ENCODE peak calls at places on chromosomes 5 and 9, in nine cellular contexts. One of them, this sample, is unnamed.

GRCh38 chr5:17714186-17714585 is 79.9 kb downstream of the TAF11L14 start:
- DNase-seq in NCI-H1436: no peak
- DNase-seq in midbrain: no peak
- DNase-seq in foreskin fibroblast: no peak
- DNase-seq in GM18507: no peak
- DNase-seq in fibroblast of mammary gland: no peak
- DNase-seq in caudate nucleus: no peak
- DNase-seq in EL: no peak
- DNase-seq in renal cortical epithelial cell: no peak
- DNase-seq in this sample: no peak

GRCh38 chr9:33044677-33045282 is 19.7 kb downstream of the DNAJA1 start:
- DNase-seq in NCI-H1436: no peak
- DNase-seq in midbrain: no peak
- DNase-seq in foreskin fibroblast: peak; percentile 34
- DNase-seq in GM18507: no peak
- DNase-seq in fibroblast of mammary gland: peak; percentile 33
- DNase-seq in caudate nucleus: peak; percentile 62
- DNase-seq in EL: peak; percentile 33
- DNase-seq in renal cortical epithelial cell: peak; percentile 51
- DNase-seq in this sample: no peak

GRCh38 chr5:142798099-142798768 is 28.1 kb downstream of the ARHGAP26 start:
- DNase-seq in NCI-H1436: no peak
- DNase-seq in midbrain: peak; percentile 47
- DNase-seq in foreskin fibroblast: no peak
- DNase-seq in GM18507: no peak
- DNase-seq in fibroblast of mammary gland: no peak
- DNase-seq in caudate nucleus: peak; percentile 21
- DNase-seq in EL: no peak
- DNase-seq in renal cortical epithelial cell: no peak
- DNase-seq in this sample: no peak

GRCh38 chr5:128007939-128008338 is 75.6 kb upstream of the SLC12A2 start:
- DNase-seq in NCI-H1436: no peak
- DNase-seq in midbrain: no peak
- DNase-seq in foreskin fibroblast: peak; percentile 11
- DNase-seq in GM18507: no peak
- DNase-seq in fibroblast of mammary gland: no peak
- DNase-seq in caudate nucleus: no peak
- DNase-seq in EL: no peak
- DNase-seq in renal cortical epithelial cell: no peak
- DNase-seq in this sample: no peak

GRCh38 chr9:15139467-15139866 is 167.5 kb downstream of the TTC39B start:
- DNase-seq in NCI-H1436: no peak
- DNase-seq in midbrain: no peak
- DNase-seq in foreskin fibroblast: no peak
- DNase-seq in GM18507: no peak
- DNase-seq in fibroblast of mammary gland: no peak
- DNase-seq in caudate nucleus: no peak
- DNase-seq in EL: no peak
- DNase-seq in renal cortical epithelial cell: no peak
- DNase-seq in this sample: no peak

GRCh38 chr5:102753889-102754498 is 1.1 kb upstream of the PAM start:
- DNase-seq in NCI-H1436: no peak
- DNase-seq in midbrain: no peak
- DNase-seq in foreskin fibroblast: no peak
- DNase-seq in GM18507: no peak
- DNase-seq in fibroblast of mammary gland: no peak
- DNase-seq in caudate nucleus: peak; percentile 54
- DNase-seq in EL: no peak
- DNase-seq in renal cortical epithelial cell: no peak
- DNase-seq in this sample: no peak

GRCh38 chr9:4506490-4506889 is 16.2 kb downstream of the SLC1A1 start:
- DNase-seq in NCI-H1436: no peak
- DNase-seq in midbrain: no peak
- DNase-seq in foreskin fibroblast: no peak
- DNase-seq in GM18507: no peak
- DNase-seq in fibroblast of mammary gland: peak; percentile 20
- DNase-seq in caudate nucleus: no peak
- DNase-seq in EL: no peak
- DNase-seq in renal cortical epithelial cell: no peak
- DNase-seq in this sample: no peak

GRCh38 chr5:999724-1000123 is 8.9 kb upstream of the NKD2 start:
- DNase-seq in NCI-H1436: no peak
- DNase-seq in midbrain: no peak
- DNase-seq in foreskin fibroblast: no peak
- DNase-seq in GM18507: no peak
- DNase-seq in fibroblast of mammary gland: no peak
- DNase-seq in caudate nucleus: no peak
- DNase-seq in EL: no peak
- DNase-seq in renal cortical epithelial cell: no peak
- DNase-seq in this sample: no peak

GRCh38 chr5:150066901-150067396 is 19.4 kb downstream of the CSF1R start:
- DNase-seq in NCI-H1436: no peak
- DNase-seq in midbrain: no peak
- DNase-seq in foreskin fibroblast: peak; percentile 80
- DNase-seq in GM18507: no peak
- DNase-seq in fibroblast of mammary gland: peak; percentile 85
- DNase-seq in caudate nucleus: no peak
- DNase-seq in EL: peak; percentile 76
- DNase-seq in renal cortical epithelial cell: peak; percentile 77
- DNase-seq in this sample: no peak

GRCh38 chr9:93207326-93207814 is 23.4 kb downstream of the WNK2 start:
- DNase-seq in NCI-H1436: peak; percentile 80
- DNase-seq in midbrain: peak; percentile 55
- DNase-seq in foreskin fibroblast: peak; percentile 73
- DNase-seq in GM18507: no peak
- DNase-seq in fibroblast of mammary gland: peak; percentile 34
- DNase-seq in caudate nucleus: peak; percentile 76
- DNase-seq in EL: peak; percentile 18
- DNase-seq in renal cortical epithelial cell: no peak
- DNase-seq in this sample: no peak

GRCh38 chr9:114224247-114224610 is 68.9 kb downstream of the COL27A1 start:
- DNase-seq in NCI-H1436: no peak
- DNase-seq in midbrain: no peak
- DNase-seq in foreskin fibroblast: peak; percentile 86
- DNase-seq in GM18507: no peak
- DNase-seq in fibroblast of mammary gland: peak; percentile 89
- DNase-seq in caudate nucleus: no peak
- DNase-seq in EL: peak; percentile 83
- DNase-seq in renal cortical epithelial cell: peak; percentile 40
- DNase-seq in this sample: no peak

GRCh38 chr5:53323943-53324642 is 156.3 kb upstream of the FST start:
- DNase-seq in NCI-H1436: no peak
- DNase-seq in midbrain: no peak
- DNase-seq in foreskin fibroblast: peak; percentile 84
- DNase-seq in GM18507: no peak
- DNase-seq in fibroblast of mammary gland: peak; percentile 46
- DNase-seq in caudate nucleus: no peak
- DNase-seq in EL: peak; percentile 71
- DNase-seq in renal cortical epithelial cell: peak; percentile 45
- DNase-seq in this sample: no peak

GRCh38 chr5:138539791-138540190 is 3.2 kb downstream of the ETF1 start:
- DNase-seq in NCI-H1436: no peak
- DNase-seq in midbrain: no peak
- DNase-seq in foreskin fibroblast: no peak
- DNase-seq in GM18507: no peak
- DNase-seq in fibroblast of mammary gland: no peak
- DNase-seq in caudate nucleus: no peak
- DNase-seq in EL: no peak
- DNase-seq in renal cortical epithelial cell: no peak
- DNase-seq in this sample: no peak

GRCh38 chr5:132259061-132259851 is 1.8 kb downstream of the PDLIM4 start:
- DNase-seq in NCI-H1436: no peak
- DNase-seq in midbrain: peak; percentile 36
- DNase-seq in foreskin fibroblast: peak; percentile 98
- DNase-seq in GM18507: no peak
- DNase-seq in fibroblast of mammary gland: peak; percentile 92
- DNase-seq in caudate nucleus: peak; percentile 34
- DNase-seq in EL: peak; percentile 92
- DNase-seq in renal cortical epithelial cell: no peak
- DNase-seq in this sample: peak; percentile 29

GRCh38 chr9:82940386-82940785 is 122.6 kb downstream of the RASEF start:
- DNase-seq in NCI-H1436: no peak
- DNase-seq in midbrain: no peak
- DNase-seq in foreskin fibroblast: no peak
- DNase-seq in GM18507: no peak
- DNase-seq in fibroblast of mammary gland: no peak
- DNase-seq in caudate nucleus: no peak
- DNase-seq in EL: no peak
- DNase-seq in renal cortical epithelial cell: no peak
- DNase-seq in this sample: no peak

GRCh38 chr5:36252722-36253340 is 11.1 kb upstream of the NADK2 start:
- DNase-seq in NCI-H1436: no peak
- DNase-seq in midbrain: peak; percentile 44
- DNase-seq in foreskin fibroblast: no peak
- DNase-seq in GM18507: no peak
- DNase-seq in fibroblast of mammary gland: peak; percentile 75
- DNase-seq in caudate nucleus: peak; percentile 33
- DNase-seq in EL: no peak
- DNase-seq in renal cortical epithelial cell: peak; percentile 48
- DNase-seq in this sample: no peak

GRCh38 chr9:28887188-28887884 is 1314.1 kb upstream of the C9orf72 start:
- DNase-seq in NCI-H1436: no peak
- DNase-seq in midbrain: no peak
- DNase-seq in foreskin fibroblast: no peak
- DNase-seq in GM18507: no peak
- DNase-seq in fibroblast of mammary gland: no peak
- DNase-seq in caudate nucleus: no peak
- DNase-seq in EL: no peak
- DNase-seq in renal cortical epithelial cell: peak; percentile 9
- DNase-seq in this sample: no peak

GRCh38 chr9:134966697-134967546 is 49.2 kb upstream of the FCN1 start:
- DNase-seq in NCI-H1436: no peak
- DNase-seq in midbrain: no peak
- DNase-seq in foreskin fibroblast: no peak
- DNase-seq in GM18507: no peak
- DNase-seq in fibroblast of mammary gland: no peak
- DNase-seq in caudate nucleus: no peak
- DNase-seq in EL: no peak
- DNase-seq in renal cortical epithelial cell: no peak
- DNase-seq in this sample: no peak

GRCh38 chr5:29175774-29176173 is 2017.7 kb upstream of the CDH6 start:
- DNase-seq in NCI-H1436: no peak
- DNase-seq in midbrain: no peak
- DNase-seq in foreskin fibroblast: no peak
- DNase-seq in GM18507: no peak
- DNase-seq in fibroblast of mammary gland: no peak
- DNase-seq in caudate nucleus: no peak
- DNase-seq in EL: no peak
- DNase-seq in renal cortical epithelial cell: no peak
- DNase-seq in this sample: no peak

GRCh38 chr9:35954942-35955546 is 2.9 kb downstream of the OR2S2 start:
- DNase-seq in NCI-H1436: peak; percentile 48
- DNase-seq in midbrain: peak; percentile 63
- DNase-seq in foreskin fibroblast: peak; percentile 88
- DNase-seq in GM18507: peak; percentile 33
- DNase-seq in fibroblast of mammary gland: peak; percentile 87
- DNase-seq in caudate nucleus: peak; percentile 70
- DNase-seq in EL: peak; percentile 76
- DNase-seq in renal cortical epithelial cell: peak; percentile 85
- DNase-seq in this sample: peak; percentile 3

GRCh38 chr5:110366716-110367115 is 359.8 kb downstream of the TMEM232 start:
- DNase-seq in NCI-H1436: no peak
- DNase-seq in midbrain: no peak
- DNase-seq in foreskin fibroblast: no peak
- DNase-seq in GM18507: no peak
- DNase-seq in fibroblast of mammary gland: no peak
- DNase-seq in caudate nucleus: no peak
- DNase-seq in EL: no peak
- DNase-seq in renal cortical epithelial cell: no peak
- DNase-seq in this sample: no peak

GRCh38 chr9:86795047-86795437 is 152.3 kb downstream of the GAS1 start:
- DNase-seq in NCI-H1436: no peak
- DNase-seq in midbrain: no peak
- DNase-seq in foreskin fibroblast: peak; percentile 52
- DNase-seq in GM18507: no peak
- DNase-seq in fibroblast of mammary gland: peak; percentile 35
- DNase-seq in caudate nucleus: no peak
- DNase-seq in EL: no peak
- DNase-seq in renal cortical epithelial cell: no peak
- DNase-seq in this sample: no peak

GRCh38 chr5:52491071-52491828 is 296.5 kb upstream of the ITGA1 start:
- DNase-seq in NCI-H1436: peak; percentile 59
- DNase-seq in midbrain: no peak
- DNase-seq in foreskin fibroblast: no peak
- DNase-seq in GM18507: no peak
- DNase-seq in fibroblast of mammary gland: no peak
- DNase-seq in caudate nucleus: no peak
- DNase-seq in EL: no peak
- DNase-seq in renal cortical epithelial cell: peak; percentile 74
- DNase-seq in this sample: no peak

GRCh38 chr5:127029513-127030258 is 672 bp downstream of the MARCHF3 start:
- DNase-seq in NCI-H1436: peak; percentile 47
- DNase-seq in midbrain: peak; percentile 55
- DNase-seq in foreskin fibroblast: peak; percentile 84
- DNase-seq in GM18507: peak; percentile 26
- DNase-seq in fibroblast of mammary gland: peak; percentile 63
- DNase-seq in caudate nucleus: peak; percentile 34
- DNase-seq in EL: peak; percentile 78
- DNase-seq in renal cortical epithelial cell: peak; percentile 61
- DNase-seq in this sample: peak; percentile 12

GRCh38 chr5:110096419-110096818 is 406.7 kb downstream of the MAN2A1 start:
- DNase-seq in NCI-H1436: no peak
- DNase-seq in midbrain: peak; percentile 6
- DNase-seq in foreskin fibroblast: no peak
- DNase-seq in GM18507: no peak
- DNase-seq in fibroblast of mammary gland: no peak
- DNase-seq in caudate nucleus: no peak
- DNase-seq in EL: no peak
- DNase-seq in renal cortical epithelial cell: no peak
- DNase-seq in this sample: no peak

This sample was measured in T1000.